ENCODE peak calls at places on chromosomes 7 and 10, in ten cellular contexts. H, E, C, S, Z, B, V, W, J and P are unnamed samples.

GRCh38 chr7:82172896-82173295 is 270.7 kb downstream of the CACNA2D1 start:
- DNase-seq in C (no peak), J (no peak), W (no peak), E (no peak), B (no peak), S (no peak), Z (peak), V (no peak), H (no peak), P (no peak)

GRCh38 chr10:61902448-61903183 is 1.1 kb downstream of the ARID5B start:
- DNase-seq in J (peak), Z (peak), C (peak), B (peak), V (peak), W (peak), S (peak), H (peak), E (peak), P (peak)

GRCh38 chr7:151244156-151244870 is 4.2 kb downstream of the SMARCD3 start:
- DNase-seq in H (peak), V (peak), Z (peak), B (no peak), C (peak), J (peak), S (peak), W (peak), E (peak), P (peak)

GRCh38 chr7:23533160-23533559 is 1.4 kb upstream of the TRA2A start:
- DNase-seq in C (no peak), B (no peak), H (no peak), S (no peak), W (no peak), Z (no peak), J (no peak), E (no peak), V (no peak), P (no peak)

GRCh38 chr7:95501261-95501816 is 15.6 kb downstream of the ASB4 start:
- DNase-seq in B (no peak), V (peak), C (no peak), J (no peak), S (peak), E (no peak), H (no peak), Z (no peak), W (peak), P (no peak)

GRCh38 chr7:121369462-121369861 is 26.6 kb downstream of the FAM3C start:
- DNase-seq in C (no peak), Z (peak), E (no peak), V (peak), W (peak), J (no peak), H (no peak), S (peak), B (no peak), P (peak)

GRCh38 chr10:56449770-56450169 is 88.7 kb upstream of the ZWINT start:
- DNase-seq in B (no peak), W (no peak), J (no peak), H (no peak), E (no peak), S (peak), C (no peak), Z (no peak), V (no peak), P (peak)

GRCh38 chr10:34297551-34298370 is 517.3 kb downstream of the PARD3 start:
- DNase-seq in S (no peak), C (no peak), J (no peak), W (no peak), E (no peak), B (no peak), V (no peak), Z (no peak), H (no peak), P (no peak)

GRCh38 chr7:142463401-142463850 is 205.6 kb upstream of the PRSS58 start:
- DNase-seq in V (no peak), B (no peak), S (no peak), C (no peak), J (no peak), W (peak), H (no peak), E (no peak), Z (no peak), P (no peak)

GRCh38 chr10:12389154-12389734 is 39.9 kb downstream of the CAMK1D start:
- DNase-seq in Z (no peak), E (no peak), S (no peak), V (no peak), W (no peak), H (no peak), B (no peak), J (no peak), C (no peak), P (no peak)

GRCh38 chr7:15686957-15687644 is 618 bp upstream of the MEOX2 start:
- DNase-seq in E (peak), H (no peak), B (no peak), W (no peak), V (peak), J (no peak), S (no peak), C (no peak), Z (no peak), P (no peak)

GRCh38 chr10:124211921-124212320 is 118.5 kb upstream of the CHST15 start:
- DNase-seq in W (peak), B (peak), J (no peak), E (no peak), H (no peak), V (peak), C (no peak), S (peak), Z (no peak), P (no peak)

GRCh38 chr10:24947304-24948097 is 4.9 kb downstream of the PRTFDC1 start:
- DNase-seq in E (no peak), H (no peak), W (peak), S (peak), V (peak), B (no peak), J (no peak), Z (no peak), C (peak), P (no peak)

GRCh38 chr10:126198681-126199080 is 189.6 kb downstream of the ADAM12 start:
- DNase-seq in B (no peak), Z (no peak), S (no peak), J (no peak), E (no peak), V (peak), H (no peak), W (no peak), C (no peak), P (no peak)

GRCh38 chr7:11428877-11429617 is 403.0 kb downstream of the THSD7A start:
- DNase-seq in C (no peak), Z (no peak), J (no peak), V (no peak), S (no peak), B (no peak), E (no peak), H (no peak), W (no peak), P (no peak)

GRCh38 chr7:93150200-93150835 is 2.1 kb upstream of the SAMD9L start:
- DNase-seq in W (peak), Z (peak), B (no peak), J (no peak), V (peak), E (no peak), S (peak), H (no peak), C (no peak), P (no peak)

GRCh38 chr10:20608503-20608902 is 288.6 kb downstream of the NEBL start:
- DNase-seq in J (no peak), C (no peak), W (no peak), H (no peak), E (no peak), B (no peak), V (no peak), Z (no peak), S (no peak), P (no peak)

GRCh38 chr7:35781200-35781701 is 19.6 kb upstream of the SEPTIN7 start:
- DNase-seq in C (peak), B (no peak), V (no peak), Z (no peak), J (no peak), H (no peak), W (peak), S (no peak), E (no peak), P (no peak)

GRCh38 chr7:28714452-28715120 is 243.5 kb downstream of the TRIL start:
- DNase-seq in E (no peak), H (no peak), Z (no peak), W (no peak), J (no peak), S (no peak), V (no peak), B (no peak), C (peak), P (no peak)